ENCODE peak calls at places on chromosomes 2 and 18, in four cellular contexts. V is HT1080, Q is amniotic stem cell, N is left cardiac atrium. U is an unnamed sample.

GRCh38 chr2:103167599-103167998 is 405.8 kb downstream of the TMEM182 start:
- DNase-seq in V (no peak), Q (no peak), N (no peak), U (no peak)

GRCh38 chr2:181072486-181072885 is 92.1 kb downstream of the UBE2E3 start:
- DNase-seq in V (peak), Q (no peak), N (no peak), U (no peak)

GRCh38 chr2:37085731-37086147 is 1.4 kb downstream of the GPATCH11 start:
- DNase-seq in V (peak), Q (peak), N (no peak), U (no peak)

GRCh38 chr2:51039581-51039980 is 7.6 kb upstream of the NRXN1 start:
- DNase-seq in V (no peak), Q (no peak), N (no peak), U (no peak)

GRCh38 chr2:53856272-53856671 is 3.5 kb downstream of the GPR75 start:
- DNase-seq in V (no peak), Q (no peak), N (no peak), U (no peak)

GRCh38 chr2:145649061-145649460 is 1129.1 kb upstream of the ZEB2 start:
- DNase-seq in V (no peak), Q (no peak), N (no peak), U (no peak)

GRCh38 chr2:9535177-9535576 is 20.5 kb downstream of the ADAM17 start:
- DNase-seq in V (no peak), Q (no peak), N (no peak), U (no peak)

GRCh38 chr2:101081508-101081907 is 69.7 kb downstream of the TBC1D8 start:
- DNase-seq in V (no peak), Q (no peak), N (no peak), U (no peak)

GRCh38 chr2:191714925-191715324 is 37.0 kb downstream of the NABP1 start:
- DNase-seq in V (no peak), Q (no peak), N (no peak), U (no peak)

GRCh38 chr2:47403829-47404228 is 873 bp downstream of the MSH2 start:
- DNase-seq in V (no peak), Q (no peak), N (no peak), U (no peak)

GRCh38 chr2:54457326-54458023 is 1.3 kb downstream of the SPTBN1 start:
- DNase-seq in V (peak), Q (no peak), N (peak), U (peak)

GRCh38 chr18:79410171-79410641 is 14.5 kb downstream of the NFATC1 start:
- DNase-seq in V (no peak), Q (no peak), N (peak), U (peak)

GRCh38 chr2:16038586-16038985 is 98.2 kb downstream of the MYCN start:
- DNase-seq in V (no peak), Q (no peak), N (no peak), U (no peak)

GRCh38 chr2:42125887-42126594 is 43.1 kb upstream of the EML4 start:
- DNase-seq in V (no peak), Q (no peak), N (no peak), U (no peak)

GRCh38 chr18:26771524-26771923 is 94.0 kb downstream of the AQP4 start:
- DNase-seq in V (no peak), Q (no peak), N (no peak), U (no peak)

GRCh38 chr2:121412349-121412748 is 118.3 kb upstream of the RNU4ATAC start:
- DNase-seq in V (no peak), Q (no peak), N (no peak), U (no peak)

GRCh38 chr2:37417321-37417720 is 72.9 kb downstream of the QPCT start:
- DNase-seq in V (no peak), Q (peak), N (no peak), U (no peak)

GRCh38 chr2:240567872-240568677 is at the start of gene RNPEPL1:
- DNase-seq in V (peak), Q (no peak), N (peak), U (peak)

GRCh38 chr2:35787302-35788031 is 568.1 kb upstream of the CRIM1 start:
- DNase-seq in V (peak), Q (no peak), N (no peak), U (no peak)

GRCh38 chr2:230714122-230714453 is 1.4 kb downstream of the CAB39 start:
- DNase-seq in V (peak), Q (peak), N (no peak), U (no peak)

GRCh38 chr2:12479042-12479601 is 237.6 kb upstream of the TRIB2 start:
- DNase-seq in V (no peak), Q (no peak), N (no peak), U (no peak)

GRCh38 chr2:15674637-15675455 is 83.2 kb downstream of the DDX1 start:
- DNase-seq in V (peak), Q (no peak), N (no peak), U (no peak)

U was measured in left ventricle myocardium superior.